ENCODE peak calls at places on chromosomes 3 and 15, in eight cellular contexts. One of them, this sample, is unnamed.
A peak's percentile ranks its signal among the peaks of the same experiment; 100 is the strongest.

GRCh38 chr3:188362405-188362831 is 208.5 kb downstream of the LPP start:
- DNase-seq in kidney: no peak
- DNase-seq in fibroblast of lung: peak; percentile 51
- DNase-seq in right lobe of liver: no peak
- DNase-seq in stomach: no peak
- DNase-seq in brain microvascular endothelial cell: peak; percentile 92
- DNase-seq in A673: no peak
- DNase-seq in heart right ventricle: no peak
- DNase-seq in this sample: no peak

GRCh38 chr3:23726811-23727548 is 78.8 kb upstream of the UBE2E1 start:
- DNase-seq in A673: no peak
- DNase-seq in fibroblast of lung: no peak
- DNase-seq in brain microvascular endothelial cell: no peak
- DNase-seq in kidney: no peak
- DNase-seq in right lobe of liver: no peak
- DNase-seq in stomach: no peak
- DNase-seq in heart right ventricle: no peak
- DNase-seq in this sample: no peak

GRCh38 chr3:195753609-195754008 is 32.8 kb downstream of the MUC20 start:
- DNase-seq in heart right ventricle: no peak
- DNase-seq in stomach: no peak
- DNase-seq in brain microvascular endothelial cell: no peak
- DNase-seq in right lobe of liver: no peak
- DNase-seq in fibroblast of lung: no peak
- DNase-seq in kidney: peak; percentile 48
- DNase-seq in A673: no peak
- DNase-seq in this sample: no peak

GRCh38 chr15:39133201-39133600 is 447.7 kb upstream of the THBS1 start:
- DNase-seq in stomach: no peak
- DNase-seq in kidney: no peak
- DNase-seq in right lobe of liver: no peak
- DNase-seq in fibroblast of lung: peak; percentile 92
- DNase-seq in A673: no peak
- DNase-seq in brain microvascular endothelial cell: peak; percentile 82
- DNase-seq in heart right ventricle: no peak
- DNase-seq in this sample: no peak

GRCh38 chr3:20974389-20974788 is 776.6 kb downstream of the ZNF385D start:
- DNase-seq in right lobe of liver: no peak
- DNase-seq in stomach: no peak
- DNase-seq in A673: no peak
- DNase-seq in brain microvascular endothelial cell: no peak
- DNase-seq in heart right ventricle: no peak
- DNase-seq in kidney: no peak
- DNase-seq in fibroblast of lung: no peak
- DNase-seq in this sample: no peak

GRCh38 chr3:109331692-109332091 is 5.7 kb downstream of the DPPA4 start:
- DNase-seq in fibroblast of lung: no peak
- DNase-seq in brain microvascular endothelial cell: no peak
- DNase-seq in kidney: no peak
- DNase-seq in right lobe of liver: peak; percentile 58
- DNase-seq in stomach: no peak
- DNase-seq in heart right ventricle: no peak
- DNase-seq in A673: no peak
- DNase-seq in this sample: no peak

GRCh38 chr15:87724330-87724729 is 532.2 kb downstream of the NTRK3 start:
- DNase-seq in right lobe of liver: no peak
- DNase-seq in kidney: no peak
- DNase-seq in brain microvascular endothelial cell: no peak
- DNase-seq in A673: no peak
- DNase-seq in heart right ventricle: no peak
- DNase-seq in fibroblast of lung: no peak
- DNase-seq in stomach: no peak
- DNase-seq in this sample: no peak

GRCh38 chr15:84748274-84749110 is at the start of gene ZNF592:
- DNase-seq in A673: peak; percentile 77
- DNase-seq in heart right ventricle: peak; percentile 92
- DNase-seq in stomach: peak; percentile 89
- DNase-seq in fibroblast of lung: peak; percentile 73
- DNase-seq in brain microvascular endothelial cell: peak; percentile 34
- DNase-seq in kidney: peak; percentile 95
- DNase-seq in right lobe of liver: peak; percentile 92
- DNase-seq in this sample: peak; percentile 91

GRCh38 chr15:40413036-40413435 is 7.4 kb downstream of the IVD start:
- DNase-seq in kidney: no peak
- DNase-seq in A673: no peak
- DNase-seq in heart right ventricle: no peak
- DNase-seq in brain microvascular endothelial cell: no peak
- DNase-seq in right lobe of liver: no peak
- DNase-seq in fibroblast of lung: no peak
- DNase-seq in stomach: no peak
- DNase-seq in this sample: no peak

GRCh38 chr3:37329465-37329864 is 155.1 kb upstream of the LRRFIP2 start:
- DNase-seq in stomach: no peak
- DNase-seq in fibroblast of lung: no peak
- DNase-seq in brain microvascular endothelial cell: no peak
- DNase-seq in kidney: no peak
- DNase-seq in heart right ventricle: no peak
- DNase-seq in A673: no peak
- DNase-seq in right lobe of liver: no peak
- DNase-seq in this sample: no peak

GRCh38 chr3:187274977-187275338 is 16.6 kb downstream of the MASP1 start:
- DNase-seq in fibroblast of lung: no peak
- DNase-seq in A673: peak; percentile 66
- DNase-seq in brain microvascular endothelial cell: no peak
- DNase-seq in kidney: no peak
- DNase-seq in heart right ventricle: no peak
- DNase-seq in right lobe of liver: no peak
- DNase-seq in stomach: no peak
- DNase-seq in this sample: no peak

GRCh38 chr3:134406331-134407246 is 32.3 kb upstream of the AMOTL2 start:
- DNase-seq in heart right ventricle: peak; percentile 60
- DNase-seq in stomach: peak; percentile 87
- DNase-seq in A673: no peak
- DNase-seq in kidney: peak; percentile 75
- DNase-seq in right lobe of liver: peak; percentile 23
- DNase-seq in fibroblast of lung: peak; percentile 2
- DNase-seq in brain microvascular endothelial cell: no peak
- DNase-seq in this sample: no peak

GRCh38 chr15:57133127-57133968 is 214.9 kb downstream of the TCF12 start:
- DNase-seq in right lobe of liver: no peak
- DNase-seq in brain microvascular endothelial cell: no peak
- DNase-seq in A673: no peak
- DNase-seq in kidney: peak; percentile 66
- DNase-seq in stomach: no peak
- DNase-seq in heart right ventricle: no peak
- DNase-seq in fibroblast of lung: no peak
- DNase-seq in this sample: no peak

GRCh38 chr3:101325393-101326134 is 5.2 kb upstream of the IMPG2 start:
- DNase-seq in right lobe of liver: no peak
- DNase-seq in fibroblast of lung: no peak
- DNase-seq in brain microvascular endothelial cell: no peak
- DNase-seq in stomach: no peak
- DNase-seq in kidney: no peak
- DNase-seq in A673: no peak
- DNase-seq in heart right ventricle: no peak
- DNase-seq in this sample: no peak

GRCh38 chr3:196320110-196320509 is 2.1 kb upstream of the DYNLT2B start:
- DNase-seq in kidney: no peak
- DNase-seq in brain microvascular endothelial cell: no peak
- DNase-seq in right lobe of liver: no peak
- DNase-seq in heart right ventricle: no peak
- DNase-seq in stomach: no peak
- DNase-seq in fibroblast of lung: no peak
- DNase-seq in A673: no peak
- DNase-seq in this sample: no peak

GRCh38 chr3:87810427-87810826 is 248.4 kb downstream of the CGGBP1 start:
- DNase-seq in kidney: no peak
- DNase-seq in stomach: no peak
- DNase-seq in heart right ventricle: no peak
- DNase-seq in brain microvascular endothelial cell: peak; percentile 36
- DNase-seq in right lobe of liver: no peak
- DNase-seq in fibroblast of lung: no peak
- DNase-seq in A673: no peak
- DNase-seq in this sample: no peak

GRCh38 chr3:110815008-110815583 is 256.5 kb upstream of the NECTIN3 start:
- DNase-seq in brain microvascular endothelial cell: peak; percentile 74
- DNase-seq in stomach: no peak
- DNase-seq in right lobe of liver: no peak
- DNase-seq in fibroblast of lung: peak; percentile 86
- DNase-seq in kidney: no peak
- DNase-seq in A673: no peak
- DNase-seq in heart right ventricle: no peak
- DNase-seq in this sample: no peak

GRCh38 chr3:72185549-72186484 is 400.9 kb upstream of the PROK2 start:
- DNase-seq in kidney: no peak
- DNase-seq in fibroblast of lung: peak; percentile 75
- DNase-seq in A673: no peak
- DNase-seq in brain microvascular endothelial cell: peak; percentile 80
- DNase-seq in heart right ventricle: no peak
- DNase-seq in stomach: no peak
- DNase-seq in right lobe of liver: no peak
- DNase-seq in this sample: peak; percentile 67

GRCh38 chr3:57530071-57530608 is 14.0 kb downstream of the DNAH12 start:
- DNase-seq in right lobe of liver: no peak
- DNase-seq in A673: no peak
- DNase-seq in heart right ventricle: no peak
- DNase-seq in brain microvascular endothelial cell: no peak
- DNase-seq in kidney: no peak
- DNase-seq in fibroblast of lung: no peak
- DNase-seq in stomach: no peak
- DNase-seq in this sample: no peak

GRCh38 chr3:2558828-2559227 is 460.2 kb downstream of the CNTN4 start:
- DNase-seq in kidney: no peak
- DNase-seq in fibroblast of lung: no peak
- DNase-seq in stomach: no peak
- DNase-seq in right lobe of liver: no peak
- DNase-seq in A673: no peak
- DNase-seq in brain microvascular endothelial cell: no peak
- DNase-seq in heart right ventricle: no peak
- DNase-seq in this sample: no peak

GRCh38 chr15:70617076-70617910 is 146.1 kb downstream of the UACA start:
- DNase-seq in heart right ventricle: no peak
- DNase-seq in fibroblast of lung: no peak
- DNase-seq in kidney: no peak
- DNase-seq in stomach: no peak
- DNase-seq in A673: no peak
- DNase-seq in brain microvascular endothelial cell: no peak
- DNase-seq in right lobe of liver: peak; percentile 51
- DNase-seq in this sample: no peak

GRCh38 chr15:89367485-89368451 is 33.1 kb upstream of the POLG start:
- DNase-seq in A673: peak; percentile 81
- DNase-seq in heart right ventricle: no peak
- DNase-seq in kidney: no peak
- DNase-seq in fibroblast of lung: no peak
- DNase-seq in brain microvascular endothelial cell: no peak
- DNase-seq in stomach: no peak
- DNase-seq in right lobe of liver: no peak
- DNase-seq in this sample: no peak

GRCh38 chr15:89370120-89371077 is 35.8 kb upstream of the POLG start:
- DNase-seq in right lobe of liver: no peak
- DNase-seq in heart right ventricle: no peak
- DNase-seq in brain microvascular endothelial cell: no peak
- DNase-seq in fibroblast of lung: no peak
- DNase-seq in kidney: no peak
- DNase-seq in stomach: no peak
- DNase-seq in A673: no peak
- DNase-seq in this sample: no peak

GRCh38 chr15:89369548-89369947 is 34.9 kb upstream of the POLG start:
- DNase-seq in fibroblast of lung: no peak
- DNase-seq in A673: no peak
- DNase-seq in brain microvascular endothelial cell: no peak
- DNase-seq in stomach: no peak
- DNase-seq in heart right ventricle: no peak
- DNase-seq in right lobe of liver: no peak
- DNase-seq in kidney: no peak
- DNase-seq in this sample: no peak

GRCh38 chr15:89366656-89367393 is 32.2 kb upstream of the POLG start:
- DNase-seq in stomach: no peak
- DNase-seq in A673: no peak
- DNase-seq in brain microvascular endothelial cell: no peak
- DNase-seq in right lobe of liver: no peak
- DNase-seq in heart right ventricle: no peak
- DNase-seq in kidney: no peak
- DNase-seq in fibroblast of lung: no peak
- DNase-seq in this sample: no peak

GRCh38 chr15:89368566-89369223 is 34.1 kb upstream of the POLG start:
- DNase-seq in stomach: no peak
- DNase-seq in fibroblast of lung: no peak
- DNase-seq in A673: no peak
- DNase-seq in heart right ventricle: no peak
- DNase-seq in kidney: no peak
- DNase-seq in right lobe of liver: no peak
- DNase-seq in brain microvascular endothelial cell: no peak
- DNase-seq in this sample: no peak
- H3K4me3 ChIP-seq in stomach: no peak overlapping the region
- H3K4me3 ChIP-seq in fibroblast of lung: no peak overlapping the region
- H3K4me3 ChIP-seq in A673: peak overlapping the region; percentile 66
- H3K4me3 ChIP-seq in heart right ventricle: no peak overlapping the region
- H3K4me3 ChIP-seq in kidney: no peak overlapping the region
- H3K4me3 ChIP-seq in right lobe of liver: no peak overlapping the region
- H3K4me3 ChIP-seq in brain microvascular endothelial cell: no peak overlapping the region
- H3K4me3 ChIP-seq in this sample: no peak overlapping the region

GRCh38 chr3:59606638-59607262 is 556.9 kb upstream of the CFAP20DC start:
- DNase-seq in heart right ventricle: no peak
- DNase-seq in brain microvascular endothelial cell: no peak
- DNase-seq in stomach: no peak
- DNase-seq in fibroblast of lung: no peak
- DNase-seq in kidney: no peak
- DNase-seq in right lobe of liver: no peak
- DNase-seq in A673: no peak
- DNase-seq in this sample: no peak
- H3K27ac ChIP-seq in heart right ventricle: peak overlapping the region; percentile 39
- H3K27ac ChIP-seq in brain microvascular endothelial cell: no peak overlapping the region
- H3K27ac ChIP-seq in stomach: no peak overlapping the region
- H3K27ac ChIP-seq in fibroblast of lung: no peak overlapping the region
- H3K27ac ChIP-seq in kidney: no peak overlapping the region
- H3K27ac ChIP-seq in right lobe of liver: no peak overlapping the region
- H3K27ac ChIP-seq in A673: no peak overlapping the region
- H3K27ac ChIP-seq in this sample: no peak overlapping the region

DNA sequence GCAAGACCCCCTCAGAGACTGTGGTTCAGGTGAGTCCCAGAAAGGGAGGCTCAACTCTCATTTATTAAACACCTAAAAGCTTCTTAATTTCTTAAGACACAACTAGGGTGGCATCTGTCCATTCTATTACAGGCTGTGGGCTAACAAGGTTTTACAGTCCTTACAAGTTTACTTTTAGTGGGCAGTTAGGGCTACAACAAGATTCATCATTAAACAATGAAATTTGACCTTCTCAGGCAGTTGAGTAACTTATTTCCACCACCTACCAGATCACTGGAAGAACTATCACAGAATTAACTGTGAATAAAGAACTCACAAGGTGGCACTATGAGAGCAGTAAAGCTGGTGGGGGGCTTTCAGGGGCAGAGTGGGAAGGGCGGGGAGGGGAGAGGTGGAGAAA is 132.6 kb downstream of the PLD1 start:
- DNase-seq in A673: no peak
- DNase-seq in fibroblast of lung: no peak
- DNase-seq in stomach: no peak
- DNase-seq in heart right ventricle: no peak
- DNase-seq in brain microvascular endothelial cell: no peak
- DNase-seq in right lobe of liver: no peak
- DNase-seq in kidney: no peak
- DNase-seq in this sample: no peak
- TF ChIP-seq CTCF in A673: no peak
- TF ChIP-seq CTCF in fibroblast of lung: no peak
- TF ChIP-seq CTCF in stomach: no peak
- TF ChIP-seq CTCF in heart right ventricle: no peak
- TF ChIP-seq CTCF in brain microvascular endothelial cell: no peak
- TF ChIP-seq CTCF in right lobe of liver: peak; percentile 12
- TF ChIP-seq CTCF in kidney: peak; percentile 8
- TF ChIP-seq CTCF in this sample: no peak

GRCh38 chr3:183555541-183556081 is at the start of gene KLHL6:
- DNase-seq in A673: no peak
- DNase-seq in heart right ventricle: peak; percentile 25
- DNase-seq in brain microvascular endothelial cell: no peak
- DNase-seq in fibroblast of lung: no peak
- DNase-seq in stomach: peak; percentile 40
- DNase-seq in kidney: peak; percentile 78
- DNase-seq in right lobe of liver: peak; percentile 58
- DNase-seq in this sample: no peak
- H3K4me3 ChIP-seq in A673: no peak within 1 kb of the TSS
- H3K4me3 ChIP-seq in heart right ventricle: peak within 1 kb of the TSS; percentile 38
- H3K4me3 ChIP-seq in brain microvascular endothelial cell: no peak within 1 kb of the TSS
- H3K4me3 ChIP-seq in fibroblast of lung: no peak within 1 kb of the TSS
- H3K4me3 ChIP-seq in stomach: peak within 1 kb of the TSS; percentile 7
- H3K4me3 ChIP-seq in kidney: peak within 1 kb of the TSS; percentile 18
- H3K4me3 ChIP-seq in right lobe of liver: peak within 1 kb of the TSS; percentile 27
- H3K4me3 ChIP-seq in this sample: peak within 1 kb of the TSS; percentile 47

This sample was measured in coronary artery.